ENCODE peak calls at places on chromosomes 7 and 10, in ten cellular contexts. A is IMR-90, V is Panc1, L is A673, H is A549, U is left lung, I is mucosa of descending colon, Q is astrocyte of the spinal cord, F is dorsolateral prefrontal cortex, G is upper lobe of right lung. J is an unnamed sample.

GRCh38 chr10:71984798-71985388 is 20.7 kb downstream of the CHST3 start:
- DNase-seq in A (no peak), L (no peak), I (no peak), U (no peak), V (no peak), H (no peak), Q (no peak), G (peak; percentile 13), F (no peak), J (no peak)

GRCh38 chr10:104734408-104734807 is 93.3 kb downstream of the SORCS3 start:
- DNase-seq in L (no peak), V (no peak), I (no peak), G (no peak), A (no peak), Q (no peak), H (no peak), F (no peak), U (no peak), J (no peak)

GRCh38 chr7:158266817-158267736 is 320.5 kb downstream of the PTPRN2 start:
- DNase-seq in A (no peak), U (peak; percentile 69), G (peak; percentile 61), H (no peak), I (no peak), F (peak; percentile 39), L (no peak), V (no peak), Q (no peak), J (no peak)

GRCh38 chr10:20277820-20278219 is 461.6 kb downstream of the PLXDC2 start:
- DNase-seq in F (no peak), Q (no peak), U (no peak), A (no peak), L (no peak), H (no peak), V (no peak), G (no peak), I (no peak), J (no peak)

GRCh38 chr7:30936650-30937245 is 25.1 kb downstream of the AQP1 start:
- DNase-seq in L (no peak), H (no peak), I (no peak), V (no peak), G (no peak), U (peak; percentile 27), A (no peak), F (no peak), Q (no peak), J (no peak)

GRCh38 chr7:100434297-100435144 is 1.8 kb downstream of the PPP1R35 start:
- DNase-seq in G (no peak), H (no peak), L (no peak), U (peak; percentile 28), F (peak; percentile 5), Q (no peak), V (no peak), I (no peak), A (no peak), J (no peak)

GRCh38 chr10:86341361-86341811 is 25.2 kb downstream of the GRID1 start:
- DNase-seq in L (no peak), I (peak; percentile 24), H (no peak), V (no peak), G (peak; percentile 28), F (peak; percentile 40), Q (no peak), A (no peak), U (no peak), J (no peak)

GRCh38 chr7:108454674-108455523 is 1.3 kb downstream of the NRCAM start:
- DNase-seq in F (peak; percentile 83), L (peak; percentile 88), Q (peak; percentile 38), U (peak; percentile 72), V (no peak), H (peak; percentile 64), A (no peak), G (peak; percentile 63), I (no peak), J (peak; percentile 18)

GRCh38 chr10:49837096-49837495 is 75.0 kb upstream of the OGDHL start:
- DNase-seq in G (no peak), H (peak; percentile 62), V (no peak), U (no peak), A (peak; percentile 31), I (no peak), L (peak; percentile 6), Q (peak; percentile 20), F (no peak), J (no peak)

GRCh38 chr7:42090806-42091205 is 146.2 kb downstream of the GLI3 start:
- DNase-seq in V (no peak), Q (no peak), I (no peak), G (no peak), H (no peak), A (no peak), U (no peak), L (no peak), F (no peak), J (no peak)

GRCh38 chr10:112562803-112563663 is 116.0 kb downstream of the VTI1A start:
- DNase-seq in Q (no peak), G (no peak), A (peak; percentile 43), F (no peak), I (no peak), U (no peak), V (no peak), H (peak; percentile 53), L (no peak), J (no peak)

GRCh38 chr10:5960070-5960972 is 17.0 kb downstream of the IL15RA start:
- DNase-seq in I (no peak), V (no peak), F (peak; percentile 39), Q (peak; percentile 15), G (peak; percentile 46), H (no peak), L (no peak), U (no peak), A (peak; percentile 73), J (no peak)

GRCh38 chr10:99682752-99683151 is 23.4 kb downstream of the ENTPD7 start:
- DNase-seq in U (no peak), H (peak; percentile 40), F (no peak), I (no peak), Q (no peak), L (no peak), V (no peak), A (no peak), G (no peak), J (no peak)

GRCh38 chr10:112671743-112672142 is 224.7 kb downstream of the VTI1A start:
- DNase-seq in L (peak; percentile 6), V (no peak), F (no peak), U (no peak), H (no peak), Q (no peak), A (no peak), I (no peak), G (no peak), J (no peak)

GRCh38 chr10:92990615-92991014 is 70.0 kb upstream of the CYP26C1 start:
- DNase-seq in G (no peak), H (no peak), A (peak; percentile 55), L (peak; percentile 7), U (no peak), F (no peak), Q (peak; percentile 30), I (no peak), V (no peak), J (no peak)

GRCh38 chr7:66859794-66860645 is 61.0 kb upstream of the TMEM248 start:
- DNase-seq in U (no peak), H (no peak), A (peak; percentile 42), G (no peak), Q (no peak), F (no peak), I (no peak), V (no peak), L (no peak), J (no peak)

GRCh38 chr7:66859339-66859738 is 61.7 kb upstream of the TMEM248 start:
- DNase-seq in H (no peak), L (no peak), I (no peak), Q (no peak), G (no peak), A (no peak), V (no peak), U (no peak), F (no peak), J (no peak)

GRCh38 chr7:66865290-66865864 is 55.6 kb upstream of the TMEM248 start:
- DNase-seq in A (no peak), L (no peak), U (no peak), H (no peak), I (no peak), Q (no peak), G (no peak), F (no peak), V (no peak), J (no peak)

GRCh38 chr7:66860767-66861166 is 60.3 kb upstream of the TMEM248 start:
- DNase-seq in F (no peak), Q (no peak), U (no peak), A (no peak), H (no peak), G (no peak), V (no peak), I (no peak), L (no peak), J (no peak)
- H3K4me3 ChIP-seq in F (no peak overlapping the region), Q (no peak overlapping the region), U (no peak overlapping the region), A (no peak overlapping the region), H (no peak overlapping the region), G (no peak overlapping the region), V (no peak overlapping the region), I (no peak overlapping the region), L (no peak overlapping the region), J (no peak overlapping the region)

DNA sequence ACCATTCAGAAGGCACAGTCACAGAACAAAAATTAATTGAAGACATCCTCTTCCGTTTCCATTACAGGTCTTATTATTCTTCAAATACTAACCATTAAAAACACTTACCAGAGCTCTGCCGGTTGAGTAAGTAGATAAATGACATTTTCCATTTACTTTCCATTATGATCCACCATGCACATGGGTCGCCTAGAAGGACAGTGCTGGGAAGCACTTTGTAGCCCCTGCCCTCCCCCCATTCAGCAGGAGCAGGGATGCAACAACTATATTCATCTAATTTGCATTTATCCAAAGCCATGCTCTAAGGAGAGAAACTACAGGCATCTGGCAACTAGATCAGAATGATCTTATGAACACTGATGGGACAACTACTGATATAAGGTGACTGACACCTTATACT is 76.8 kb upstream of the AFAP1L2 start:
- DNase-seq in L (no peak), F (no peak), G (no peak), A (no peak), H (no peak), V (no peak), I (no peak), Q (no peak), U (no peak), J (no peak)
- TF ChIP-seq CTCF in L (no peak), F (no peak), G (no peak), A (no peak), H (no peak), V (no peak), I (no peak), Q (no peak), U (no peak), J (no peak)

DNA sequence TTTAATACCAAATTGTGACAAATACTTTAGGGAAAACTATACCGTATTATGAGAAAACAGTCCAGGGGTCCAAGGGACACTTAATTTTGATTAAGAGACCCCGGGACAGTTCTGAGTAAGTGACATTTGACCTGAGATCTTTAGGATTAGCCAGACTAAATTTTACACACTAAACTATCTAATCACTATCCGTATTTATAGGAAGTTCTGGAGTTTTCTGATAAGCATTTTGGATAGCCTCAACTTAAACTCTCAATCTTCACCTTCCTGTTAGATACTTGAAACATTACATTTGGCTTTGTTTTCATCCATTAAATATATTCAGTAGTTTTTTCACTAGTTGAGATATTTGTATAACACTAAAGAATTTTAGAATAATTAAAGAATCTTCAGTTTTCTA is 5.4 kb downstream of the PIK3CG start:
- DNase-seq in A (no peak), I (no peak), Q (no peak), H (no peak), L (no peak), G (no peak), U (no peak), V (no peak), F (no peak), J (no peak)
- H3K4me3 ChIP-seq in A (no peak overlapping the region), I (no peak overlapping the region), Q (no peak overlapping the region), H (no peak overlapping the region), L (no peak overlapping the region), G (no peak overlapping the region), U (no peak overlapping the region), V (no peak overlapping the region), F (no peak overlapping the region), J (no peak overlapping the region)

GRCh38 chr10:129498680-129499079 is 31.6 kb downstream of the MGMT start:
- DNase-seq in V (no peak), U (no peak), F (no peak), Q (no peak), L (no peak), I (no peak), G (no peak), H (no peak), A (no peak), J (no peak)
- TF ChIP-seq CTCF in V (peak; percentile 31), U (no peak), F (no peak), Q (no peak), L (peak; percentile 15), I (no peak), G (no peak), H (no peak), A (no peak), J (no peak)